ENCODE peak calls at places on chromosomes 7 and 10, in six cellular contexts. One of them, this sample, is unnamed. For H3K4me1, the result is how much of the 10 kb centered on the place peaks cover.

GRCh38 chr10:109937460-109937859 is 14.1 kb upstream of the XPNPEP1 start:
- DNase-seq in H1: no peak
- DNase-seq in heart right ventricle: no peak
- DNase-seq in PC-3: no peak
- DNase-seq in gastrocnemius medialis: no peak
- DNase-seq in Panc1: no peak
- DNase-seq in this sample: no peak

GRCh38 chr10:116621476-116621875 is 723 bp downstream of the PNLIPRP2 start:
- DNase-seq in gastrocnemius medialis: no peak
- DNase-seq in PC-3: no peak
- DNase-seq in H1: no peak
- DNase-seq in heart right ventricle: no peak
- DNase-seq in Panc1: no peak
- DNase-seq in this sample: no peak

GRCh38 chr7:27161721-27162547 is 3.4 kb downstream of the HOXA9 start:
- DNase-seq in PC-3: peak
- DNase-seq in heart right ventricle: no peak
- DNase-seq in gastrocnemius medialis: peak
- DNase-seq in Panc1: no peak
- DNase-seq in H1: no peak
- DNase-seq in this sample: no peak

GRCh38 chr7:41224063-41224763 is 478.7 kb downstream of the INHBA start:
- DNase-seq in Panc1: no peak
- DNase-seq in H1: no peak
- DNase-seq in PC-3: peak
- DNase-seq in gastrocnemius medialis: no peak
- DNase-seq in heart right ventricle: no peak
- DNase-seq in this sample: no peak

GRCh38 chr7:157009170-157009777 is 1.2 kb downstream of the MNX1 start:
- DNase-seq in PC-3: no peak
- DNase-seq in Panc1: no peak
- DNase-seq in heart right ventricle: no peak
- DNase-seq in H1: no peak
- DNase-seq in gastrocnemius medialis: no peak
- DNase-seq in this sample: no peak

GRCh38 chr7:3495530-3495929 is 194.5 kb downstream of the SDK1 start:
- DNase-seq in H1: no peak
- DNase-seq in Panc1: no peak
- DNase-seq in heart right ventricle: no peak
- DNase-seq in gastrocnemius medialis: no peak
- DNase-seq in PC-3: no peak
- DNase-seq in this sample: no peak

GRCh38 chr10:133166504-133166827 is 6.4 kb downstream of the KNDC1 start:
- DNase-seq in PC-3: no peak
- DNase-seq in heart right ventricle: no peak
- DNase-seq in Panc1: no peak
- DNase-seq in gastrocnemius medialis: no peak
- DNase-seq in H1: no peak
- DNase-seq in this sample: no peak

GRCh38 chr10:49518982-49519578 is 19.8 kb downstream of the ERCC6 start:
- DNase-seq in PC-3: peak
- DNase-seq in Panc1: peak
- DNase-seq in gastrocnemius medialis: no peak
- DNase-seq in H1: no peak
- DNase-seq in heart right ventricle: peak
- DNase-seq in this sample: no peak

GRCh38 chr7:24882989-24883631 is 96.9 kb downstream of the OSBPL3 start:
- DNase-seq in gastrocnemius medialis: peak
- DNase-seq in Panc1: no peak
- DNase-seq in heart right ventricle: peak
- DNase-seq in H1: no peak
- DNase-seq in PC-3: peak
- DNase-seq in this sample: no peak

GRCh38 chr7:100699018-100699417 is 5.0 kb upstream of the GIGYF1 start:
- DNase-seq in Panc1: no peak
- DNase-seq in gastrocnemius medialis: no peak
- DNase-seq in heart right ventricle: no peak
- DNase-seq in H1: no peak
- DNase-seq in PC-3: no peak
- DNase-seq in this sample: no peak

GRCh38 chr7:3200504-3200903 is 100.5 kb upstream of the SDK1 start:
- DNase-seq in gastrocnemius medialis: no peak
- DNase-seq in heart right ventricle: no peak
- DNase-seq in PC-3: peak
- DNase-seq in Panc1: no peak
- DNase-seq in H1: peak
- DNase-seq in this sample: no peak

GRCh38 chr7:7918736-7919448 is 49.7 kb upstream of the GLCCI1 start:
- DNase-seq in H1: no peak
- DNase-seq in PC-3: no peak
- DNase-seq in gastrocnemius medialis: no peak
- DNase-seq in heart right ventricle: no peak
- DNase-seq in Panc1: no peak
- DNase-seq in this sample: no peak

GRCh38 chr7:99560834-99561734 is 2.6 kb downstream of the ZNF655 start:
- DNase-seq in heart right ventricle: no peak
- DNase-seq in Panc1: no peak
- DNase-seq in H1: no peak
- DNase-seq in gastrocnemius medialis: no peak
- DNase-seq in PC-3: no peak
- DNase-seq in this sample: no peak

GRCh38 chr7:140774371-140774770 is 77.9 kb downstream of the NDUFB2 start:
- DNase-seq in gastrocnemius medialis: no peak
- DNase-seq in PC-3: no peak
- DNase-seq in H1: no peak
- DNase-seq in Panc1: no peak
- DNase-seq in heart right ventricle: no peak
- DNase-seq in this sample: no peak

GRCh38 chr7:138285129-138285528 is 174.9 kb upstream of the TRIM24 start:
- DNase-seq in gastrocnemius medialis: no peak
- DNase-seq in H1: no peak
- DNase-seq in PC-3: no peak
- DNase-seq in Panc1: no peak
- DNase-seq in heart right ventricle: no peak
- DNase-seq in this sample: no peak

GRCh38 chr7:36473454-36474282 is 84.0 kb downstream of the ANLN start:
- DNase-seq in heart right ventricle: peak
- DNase-seq in Panc1: no peak
- DNase-seq in H1: no peak
- DNase-seq in PC-3: peak
- DNase-seq in gastrocnemius medialis: no peak
- DNase-seq in this sample: no peak

GRCh38 chr10:50312464-50313437 is 61.4 kb upstream of the ASAH2 start:
- DNase-seq in heart right ventricle: no peak
- DNase-seq in gastrocnemius medialis: no peak
- DNase-seq in H1: no peak
- DNase-seq in PC-3: peak
- DNase-seq in Panc1: no peak
- DNase-seq in this sample: no peak

GRCh38 chr7:2503056-2503941 is 16.3 kb upstream of the LFNG start:
- DNase-seq in heart right ventricle: no peak
- DNase-seq in Panc1: no peak
- DNase-seq in gastrocnemius medialis: no peak
- DNase-seq in PC-3: no peak
- DNase-seq in H1: no peak
- DNase-seq in this sample: no peak

GRCh38 chr7:27661776-27662489 is 750 bp downstream of the HIBADH start:
- DNase-seq in heart right ventricle: no peak
- DNase-seq in H1: no peak
- DNase-seq in PC-3: no peak
- DNase-seq in Panc1: no peak
- DNase-seq in gastrocnemius medialis: peak
- DNase-seq in this sample: no peak

GRCh38 chr10:47175181-47176080 is 124.6 kb upstream of the GDF10 start:
- DNase-seq in gastrocnemius medialis: no peak
- DNase-seq in PC-3: no peak
- DNase-seq in Panc1: no peak
- DNase-seq in H1: no peak
- DNase-seq in heart right ventricle: no peak
- DNase-seq in this sample: no peak

GRCh38 chr7:32019008-32019578 is 51.1 kb downstream of the PDE1C start:
- DNase-seq in heart right ventricle: no peak
- DNase-seq in PC-3: no peak
- DNase-seq in H1: no peak
- DNase-seq in gastrocnemius medialis: no peak
- DNase-seq in Panc1: no peak
- DNase-seq in this sample: no peak

GRCh38 chr7:118368958-118369357 is 144.5 kb downstream of the ANKRD7 start:
- DNase-seq in H1: no peak
- DNase-seq in gastrocnemius medialis: no peak
- DNase-seq in heart right ventricle: no peak
- DNase-seq in PC-3: no peak
- DNase-seq in Panc1: no peak
- DNase-seq in this sample: no peak

GRCh38 chr7:85829817-85830432 is 643.1 kb upstream of the SEMA3D start:
- DNase-seq in H1: no peak
- DNase-seq in gastrocnemius medialis: no peak
- DNase-seq in Panc1: no peak
- DNase-seq in heart right ventricle: no peak
- DNase-seq in PC-3: peak
- DNase-seq in this sample: no peak

GRCh38 chr10:87923233-87923632 is 59.8 kb downstream of the PTEN start:
- DNase-seq in H1: no peak
- DNase-seq in PC-3: no peak
- DNase-seq in gastrocnemius medialis: no peak
- DNase-seq in heart right ventricle: no peak
- DNase-seq in Panc1: no peak
- DNase-seq in this sample: no peak

GRCh38 chr10:87918254-87918859 is 54.9 kb downstream of the PTEN start:
- DNase-seq in Panc1: no peak
- DNase-seq in heart right ventricle: no peak
- DNase-seq in H1: no peak
- DNase-seq in gastrocnemius medialis: no peak
- DNase-seq in PC-3: no peak
- DNase-seq in this sample: no peak

GRCh38 chr10:87916515-87916914 is 53.1 kb downstream of the PTEN start:
- DNase-seq in Panc1: no peak
- DNase-seq in PC-3: no peak
- DNase-seq in H1: no peak
- DNase-seq in gastrocnemius medialis: no peak
- DNase-seq in heart right ventricle: no peak
- DNase-seq in this sample: no peak

GRCh38 chr10:87921934-87922688 is 58.7 kb downstream of the PTEN start:
- DNase-seq in PC-3: no peak
- DNase-seq in heart right ventricle: no peak
- DNase-seq in gastrocnemius medialis: no peak
- DNase-seq in H1: no peak
- DNase-seq in Panc1: no peak
- DNase-seq in this sample: no peak

GRCh38 chr10:87920538-87920937 is 57.1 kb downstream of the PTEN start:
- DNase-seq in gastrocnemius medialis: no peak
- DNase-seq in H1: no peak
- DNase-seq in PC-3: no peak
- DNase-seq in Panc1: no peak
- DNase-seq in heart right ventricle: no peak
- DNase-seq in this sample: no peak
- H3K4me1 ChIP-seq in gastrocnemius medialis: half or more
- H3K4me1 ChIP-seq in H1: under half
- H3K4me1 ChIP-seq in PC-3: under half
- H3K4me1 ChIP-seq in Panc1: under half
- H3K4me1 ChIP-seq in heart right ventricle: half or more
- H3K4me1 ChIP-seq in this sample: under half

DNA sequence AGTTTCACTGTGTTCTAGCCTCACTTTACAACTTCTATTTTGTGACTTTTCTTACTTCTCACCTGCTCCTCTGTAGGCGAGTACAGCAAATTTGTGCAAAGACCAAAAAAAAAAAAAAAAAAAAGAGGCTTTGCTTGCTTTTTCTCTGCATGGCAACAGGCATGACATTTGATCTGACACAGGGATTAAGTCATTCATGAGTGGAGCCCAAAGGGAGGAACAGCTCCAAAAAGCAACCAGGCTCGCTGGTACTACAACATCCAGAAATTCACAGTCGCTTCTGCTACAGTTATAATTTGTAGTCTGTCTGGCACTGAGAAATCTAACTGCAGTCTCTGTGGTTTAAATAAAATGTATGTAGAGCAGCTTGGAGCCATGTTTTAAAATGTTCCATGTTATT is 31.7 kb downstream of the MKX start:
- DNase-seq in H1: no peak
- DNase-seq in PC-3: no peak
- DNase-seq in heart right ventricle: no peak
- DNase-seq in gastrocnemius medialis: peak
- DNase-seq in Panc1: no peak
- DNase-seq in this sample: no peak
- H3K4me3 ChIP-seq in H1: no peak
- H3K4me3 ChIP-seq in PC-3: no peak
- H3K4me3 ChIP-seq in heart right ventricle: no peak
- H3K4me3 ChIP-seq in gastrocnemius medialis: peak
- H3K4me3 ChIP-seq in Panc1: no peak
- H3K4me3 ChIP-seq in this sample: no peak

GRCh38 chr7:71311576-71311975 is 179.6 kb downstream of the GALNT17 start:
- DNase-seq in PC-3: no peak
- DNase-seq in Panc1: no peak
- DNase-seq in gastrocnemius medialis: no peak
- DNase-seq in heart right ventricle: no peak
- DNase-seq in H1: no peak
- DNase-seq in this sample: no peak
- H3K4me1 ChIP-seq in PC-3: under half
- H3K4me1 ChIP-seq in Panc1: under half
- H3K4me1 ChIP-seq in gastrocnemius medialis: under half
- H3K4me1 ChIP-seq in heart right ventricle: under half
- H3K4me1 ChIP-seq in H1: under half
- H3K4me1 ChIP-seq in this sample: under half

GRCh38 chr10:68988530-68989316 is at the start of gene KIFBP:
- DNase-seq in heart right ventricle: peak
- DNase-seq in gastrocnemius medialis: peak
- DNase-seq in H1: peak
- DNase-seq in PC-3: peak
- DNase-seq in Panc1: peak
- DNase-seq in this sample: peak

GRCh38 chr10:68982389-68982788 is 6.2 kb upstream of the KIFBP start:
- DNase-seq in PC-3: no peak
- DNase-seq in heart right ventricle: no peak
- DNase-seq in gastrocnemius medialis: no peak
- DNase-seq in H1: no peak
- DNase-seq in Panc1: no peak
- DNase-seq in this sample: no peak

GRCh38 chr10:68989317-68989990 is 851 bp downstream of the KIFBP start:
- DNase-seq in gastrocnemius medialis: no peak
- DNase-seq in heart right ventricle: no peak
- DNase-seq in Panc1: no peak
- DNase-seq in H1: no peak
- DNase-seq in PC-3: no peak
- DNase-seq in this sample: no peak

GRCh38 chr10:68992721-68993440 is 4.3 kb downstream of the KIFBP start:
- DNase-seq in gastrocnemius medialis: peak
- DNase-seq in Panc1: no peak
- DNase-seq in PC-3: peak
- DNase-seq in heart right ventricle: peak
- DNase-seq in H1: no peak
- DNase-seq in this sample: peak

DNA sequence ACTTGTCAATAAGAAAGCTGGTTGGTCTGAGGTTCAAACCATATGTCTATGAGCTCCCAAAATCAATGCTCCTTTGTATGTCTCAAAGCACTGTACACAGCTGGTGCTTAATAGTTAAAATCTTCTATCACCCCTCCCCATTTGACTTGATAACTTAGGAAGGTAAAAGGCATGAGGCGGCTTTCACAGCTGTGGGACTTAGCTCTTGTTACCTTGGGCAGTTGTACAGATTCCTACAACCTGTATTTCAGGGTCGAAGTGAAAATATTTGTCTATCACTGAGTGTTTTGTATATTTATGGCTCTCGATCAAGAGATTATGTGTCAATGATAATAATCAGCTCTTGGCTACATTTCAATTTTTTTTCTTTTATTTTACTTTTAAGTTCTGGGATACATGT is 992 bp upstream of the KIFBP start:
- DNase-seq in Panc1: no peak
- DNase-seq in PC-3: peak
- DNase-seq in H1: no peak
- DNase-seq in heart right ventricle: no peak
- DNase-seq in gastrocnemius medialis: no peak
- DNase-seq in this sample: no peak
- H3K4me3 ChIP-seq in Panc1: no peak
- H3K4me3 ChIP-seq in PC-3: no peak
- H3K4me3 ChIP-seq in H1: no peak
- H3K4me3 ChIP-seq in heart right ventricle: no peak
- H3K4me3 ChIP-seq in gastrocnemius medialis: no peak
- H3K4me3 ChIP-seq in this sample: no peak